ENCODE peak calls at places on chromosome X, in nine cellular contexts. Z is CD4-positive, alpha-beta T cell; B is astrocyte of the spinal cord; K is AG20443; M is GM13976; O is fibroblast of lung; N is anterior cingulate cortex; X is NCI-H187 treated with DMSO at 0.1 percent for 48 hours; R is Daoy. P is an unnamed sample.

GRCh38 chrX:74540635-74541249 is 73.7 kb downstream of the RLIM start:
- DNase-seq in R (no peak), Z (no peak), B (no peak), M (no peak), O (no peak), N (no peak), K (no peak), X (no peak), P (no peak)

GRCh38 chrX:107700317-107700774 is 72.0 kb downstream of the PRPS1 start:
- DNase-seq in X (no peak), Z (no peak), B (peak), O (peak), M (no peak), R (no peak), N (no peak), K (peak), P (no peak)

GRCh38 chrX:40303256-40304077 is 205.7 kb upstream of the BCOR start:
- DNase-seq in O (no peak), N (no peak), Z (no peak), B (no peak), X (no peak), M (no peak), K (no peak), R (peak), P (no peak)

GRCh38 chrX:150844016-150844415 is 54.5 kb downstream of the CD99L2 start:
- DNase-seq in M (no peak), Z (no peak), O (no peak), N (no peak), R (no peak), K (no peak), X (no peak), B (no peak), P (no peak)

GRCh38 chrX:48897157-48897620 is 379 bp downstream of the TIMM17B start:
- DNase-seq in B (peak), O (peak), R (peak), N (peak), Z (peak), X (peak), M (peak), K (peak), P (peak)

GRCh38 chrX:1535241-1536041 is 1.5 kb downstream of the P2RY8 start:
- DNase-seq in X (no peak), O (no peak), M (peak), Z (peak), B (no peak), R (no peak), N (no peak), K (no peak), P (no peak)

GRCh38 chrX:39912126-39912525 is 185.6 kb downstream of the BCOR start:
- DNase-seq in M (no peak), R (no peak), K (no peak), Z (no peak), O (no peak), B (no peak), X (no peak), N (no peak), P (no peak)

GRCh38 chrX:101223226-101223625 is 3.6 kb downstream of the DRP2 start:
- DNase-seq in Z (no peak), M (no peak), R (no peak), K (no peak), X (no peak), B (no peak), O (no peak), N (no peak), P (no peak)

GRCh38 chrX:1462596-1463251 is 10.0 kb upstream of the ASMTL start:
- DNase-seq in K (no peak), B (peak), R (peak), M (no peak), O (no peak), Z (peak), N (no peak), X (no peak), P (peak)

GRCh38 chrX:136457303-136457917 is 30.3 kb upstream of the BRS3 start:
- DNase-seq in B (no peak), N (no peak), K (no peak), Z (no peak), O (no peak), M (no peak), R (no peak), X (no peak), P (no peak)

GRCh38 chrX:130048686-130049222 is 61.5 kb downstream of the ELF4 start:
- DNase-seq in O (no peak), K (no peak), X (no peak), R (no peak), M (no peak), Z (no peak), B (no peak), N (no peak), P (no peak)

GRCh38 chrX:137166591-137166990 is 132.8 kb upstream of the GPR101 start:
- DNase-seq in Z (no peak), B (no peak), M (no peak), O (no peak), K (no peak), R (peak), N (no peak), X (no peak), P (no peak)

GRCh38 chrX:47358387-47359065 is 11.9 kb upstream of the ZNF157 start:
- DNase-seq in N (no peak), X (no peak), B (no peak), O (no peak), K (no peak), M (no peak), R (no peak), Z (peak), P (no peak)

GRCh38 chrX:120021927-120022326 is 55.6 kb downstream of the RHOXF2B start:
- DNase-seq in O (no peak), X (no peak), Z (no peak), K (no peak), R (no peak), M (no peak), B (no peak), N (no peak), P (no peak)

GRCh38 chrX:94752434-94753169 is 1078.6 kb downstream of the FAM133A start:
- DNase-seq in N (no peak), K (no peak), X (no peak), B (no peak), Z (no peak), M (no peak), R (no peak), O (no peak), P (no peak)

GRCh38 chrX:132961511-132961910 is 3.1 kb upstream of the HS6ST2 start:
- DNase-seq in R (no peak), X (no peak), N (no peak), B (no peak), Z (no peak), M (no peak), O (no peak), K (no peak), P (no peak)

GRCh38 chrX:537156-537555 is 93.4 kb upstream of the SHOX start:
- DNase-seq in M (no peak), B (no peak), N (no peak), Z (no peak), R (no peak), X (no peak), K (no peak), O (no peak), P (no peak)

GRCh38 chrX:152958047-152958446 is 35.9 kb downstream of the PNMA5 start:
- DNase-seq in N (no peak), R (no peak), B (no peak), K (no peak), O (no peak), M (no peak), X (no peak), Z (no peak), P (peak)

GRCh38 chrX:139194571-139195280 is 335.8 kb upstream of the F9 start:
- DNase-seq in K (peak), M (no peak), R (peak), N (no peak), O (no peak), Z (no peak), X (no peak), B (no peak), P (no peak)

GRCh38 chrX:20237864-20238263 is 28.8 kb downstream of the RPS6KA3 start:
- DNase-seq in O (no peak), R (no peak), N (no peak), M (no peak), B (no peak), Z (no peak), X (no peak), K (no peak), P (no peak)

GRCh38 chrX:71222929-71223328 is at the start of gene GJB1:
- DNase-seq in R (no peak), N (peak), K (no peak), M (no peak), O (no peak), B (no peak), X (no peak), Z (no peak), P (no peak)

GRCh38 chrX:24494544-24495113 is 29.5 kb downstream of the PDK3 start:
- DNase-seq in M (no peak), B (peak), R (peak), O (peak), Z (no peak), X (no peak), K (peak), N (no peak), P (peak)

GRCh38 chrX:136691028-136691809 is 43.3 kb downstream of the CD40LG start:
- DNase-seq in K (no peak), B (no peak), M (no peak), X (no peak), N (no peak), O (no peak), R (peak), Z (no peak), P (no peak)

GRCh38 chrX:19017271-19017670 is 33.4 kb upstream of the PHKA2 start:
- DNase-seq in O (peak), R (peak), X (no peak), N (no peak), K (peak), Z (no peak), B (no peak), M (peak), P (no peak)

GRCh38 chrX:110477593-110478228 is 119.1 kb downstream of the RTL9 start:
- DNase-seq in R (peak), M (no peak), K (no peak), Z (no peak), O (no peak), X (no peak), B (no peak), N (no peak), P (no peak)

GRCh38 chrX:3362956-3363355 is 16.5 kb upstream of the MXRA5 start:
- DNase-seq in B (no peak), Z (no peak), K (no peak), O (no peak), X (no peak), N (no peak), R (no peak), M (no peak), P (no peak)

GRCh38 chrX:46686003-46686645 is 72.8 kb downstream of the SLC9A7 start:
- DNase-seq in B (peak), K (peak), R (peak), O (peak), Z (peak), M (peak), N (peak), X (no peak), P (peak)

GRCh38 chrX:24647257-24648058 is at the start of gene PCYT1B:
- DNase-seq in Z (peak), R (peak), K (peak), B (peak), N (peak), M (no peak), X (no peak), O (peak), P (peak)